ENCODE peak calls at places on chromosomes 12 and 14, in seven cellular contexts. One of them, this sample, is unnamed.

GRCh38 chr12:124236651-124237050 is 58.2 kb upstream of the RFLNA start:
- DNase-seq in IMR-90: peak; percentile 63
- DNase-seq in transverse colon: peak; percentile 37
- DNase-seq in esophagus squamous epithelium: no peak
- DNase-seq in ovary: no peak
- DNase-seq in HCT116: peak; percentile 10
- DNase-seq in stomach: no peak
- DNase-seq in this sample: no peak

GRCh38 chr12:53063708-53064612 is 14.1 kb downstream of the TNS2 start:
- DNase-seq in stomach: no peak
- DNase-seq in IMR-90: peak; percentile 74
- DNase-seq in transverse colon: peak; percentile 22
- DNase-seq in HCT116: no peak
- DNase-seq in esophagus squamous epithelium: no peak
- DNase-seq in ovary: peak; percentile 79
- DNase-seq in this sample: peak; percentile 43

GRCh38 chr14:30264161-30264560 is 294.8 kb upstream of the G2E3 start:
- DNase-seq in stomach: no peak
- DNase-seq in ovary: no peak
- DNase-seq in transverse colon: no peak
- DNase-seq in HCT116: no peak
- DNase-seq in esophagus squamous epithelium: no peak
- DNase-seq in IMR-90: no peak
- DNase-seq in this sample: no peak

GRCh38 chr12:30197392-30198047 is 413.8 kb upstream of the TMTC1 start:
- DNase-seq in esophagus squamous epithelium: no peak
- DNase-seq in ovary: no peak
- DNase-seq in transverse colon: no peak
- DNase-seq in stomach: no peak
- DNase-seq in HCT116: no peak
- DNase-seq in IMR-90: peak; percentile 43
- DNase-seq in this sample: no peak

GRCh38 chr12:106126441-106127288 is 12.1 kb downstream of the NUAK1 start:
- DNase-seq in stomach: no peak
- DNase-seq in esophagus squamous epithelium: no peak
- DNase-seq in ovary: no peak
- DNase-seq in HCT116: no peak
- DNase-seq in transverse colon: no peak
- DNase-seq in IMR-90: peak; percentile 80
- DNase-seq in this sample: no peak

GRCh38 chr12:119695034-119695433 is 27.1 kb downstream of the PRKAB1 start:
- DNase-seq in transverse colon: no peak
- DNase-seq in IMR-90: no peak
- DNase-seq in ovary: no peak
- DNase-seq in esophagus squamous epithelium: no peak
- DNase-seq in HCT116: no peak
- DNase-seq in stomach: no peak
- DNase-seq in this sample: no peak

GRCh38 chr12:109440851-109441490 is 36.1 kb downstream of the KCTD10 start:
- DNase-seq in transverse colon: no peak
- DNase-seq in IMR-90: no peak
- DNase-seq in esophagus squamous epithelium: no peak
- DNase-seq in ovary: no peak
- DNase-seq in HCT116: no peak
- DNase-seq in stomach: no peak
- DNase-seq in this sample: no peak

GRCh38 chr12:113403435-113404415 is at the start of gene SDS:
- DNase-seq in stomach: peak; percentile 31
- DNase-seq in HCT116: no peak
- DNase-seq in ovary: peak; percentile 75
- DNase-seq in esophagus squamous epithelium: no peak
- DNase-seq in transverse colon: peak; percentile 45
- DNase-seq in IMR-90: peak; percentile 24
- DNase-seq in this sample: no peak

GRCh38 chr12:57629897-57630471 is 3.0 kb downstream of the B4GALNT1 start:
- DNase-seq in HCT116: no peak
- DNase-seq in esophagus squamous epithelium: no peak
- DNase-seq in ovary: no peak
- DNase-seq in transverse colon: no peak
- DNase-seq in IMR-90: no peak
- DNase-seq in stomach: no peak
- DNase-seq in this sample: no peak

GRCh38 chr14:89720076-89720687 is 234.3 kb downstream of the EFCAB11 start:
- DNase-seq in IMR-90: no peak
- DNase-seq in transverse colon: no peak
- DNase-seq in HCT116: no peak
- DNase-seq in esophagus squamous epithelium: no peak
- DNase-seq in ovary: no peak
- DNase-seq in stomach: no peak
- DNase-seq in this sample: no peak

GRCh38 chr12:54523637-54524036 is 25.8 kb upstream of the PDE1B start:
- DNase-seq in stomach: no peak
- DNase-seq in IMR-90: no peak
- DNase-seq in HCT116: no peak
- DNase-seq in transverse colon: no peak
- DNase-seq in ovary: no peak
- DNase-seq in esophagus squamous epithelium: no peak
- DNase-seq in this sample: no peak

GRCh38 chr12:53806689-53807088 is 54.9 kb upstream of the CISTR start:
- DNase-seq in transverse colon: no peak
- DNase-seq in stomach: no peak
- DNase-seq in HCT116: no peak
- DNase-seq in IMR-90: peak; percentile 85
- DNase-seq in ovary: peak; percentile 43
- DNase-seq in esophagus squamous epithelium: no peak
- DNase-seq in this sample: no peak

GRCh38 chr14:32337759-32338158 is 8.7 kb downstream of the AKAP6 start:
- DNase-seq in transverse colon: no peak
- DNase-seq in ovary: no peak
- DNase-seq in HCT116: no peak
- DNase-seq in esophagus squamous epithelium: no peak
- DNase-seq in IMR-90: no peak
- DNase-seq in stomach: no peak
- DNase-seq in this sample: no peak

GRCh38 chr12:71967176-71967575 is 28.5 kb downstream of the TPH2 start:
- DNase-seq in ovary: no peak
- DNase-seq in transverse colon: no peak
- DNase-seq in HCT116: no peak
- DNase-seq in esophagus squamous epithelium: no peak
- DNase-seq in stomach: no peak
- DNase-seq in IMR-90: peak; percentile 37
- DNase-seq in this sample: no peak

GRCh38 chr14:64875350-64875749 is 4.4 kb downstream of the SPTB start:
- DNase-seq in transverse colon: no peak
- DNase-seq in IMR-90: no peak
- DNase-seq in esophagus squamous epithelium: no peak
- DNase-seq in HCT116: no peak
- DNase-seq in stomach: no peak
- DNase-seq in ovary: no peak
- DNase-seq in this sample: no peak

GRCh38 chr12:104870797-104871196 is 87.3 kb downstream of the SLC41A2 start:
- DNase-seq in IMR-90: no peak
- DNase-seq in stomach: no peak
- DNase-seq in transverse colon: no peak
- DNase-seq in esophagus squamous epithelium: no peak
- DNase-seq in ovary: no peak
- DNase-seq in HCT116: no peak
- DNase-seq in this sample: no peak

GRCh38 chr14:97415907-97416306 is 618.7 kb downstream of the VRK1 start:
- DNase-seq in ovary: no peak
- DNase-seq in IMR-90: no peak
- DNase-seq in esophagus squamous epithelium: no peak
- DNase-seq in transverse colon: no peak
- DNase-seq in stomach: no peak
- DNase-seq in HCT116: no peak
- DNase-seq in this sample: no peak

GRCh38 chr14:97416550-97416949 is 619.4 kb downstream of the VRK1 start:
- DNase-seq in esophagus squamous epithelium: no peak
- DNase-seq in IMR-90: no peak
- DNase-seq in stomach: no peak
- DNase-seq in transverse colon: no peak
- DNase-seq in ovary: no peak
- DNase-seq in HCT116: no peak
- DNase-seq in this sample: no peak

GRCh38 chr14:97414718-97415098 is 617.5 kb downstream of the VRK1 start:
- DNase-seq in stomach: no peak
- DNase-seq in IMR-90: no peak
- DNase-seq in ovary: no peak
- DNase-seq in HCT116: no peak
- DNase-seq in esophagus squamous epithelium: no peak
- DNase-seq in transverse colon: no peak
- DNase-seq in this sample: no peak

GRCh38 chr14:97420211-97420610 is 623.0 kb downstream of the VRK1 start:
- DNase-seq in stomach: no peak
- DNase-seq in HCT116: no peak
- DNase-seq in ovary: no peak
- DNase-seq in IMR-90: no peak
- DNase-seq in esophagus squamous epithelium: no peak
- DNase-seq in transverse colon: no peak
- DNase-seq in this sample: no peak

DNA sequence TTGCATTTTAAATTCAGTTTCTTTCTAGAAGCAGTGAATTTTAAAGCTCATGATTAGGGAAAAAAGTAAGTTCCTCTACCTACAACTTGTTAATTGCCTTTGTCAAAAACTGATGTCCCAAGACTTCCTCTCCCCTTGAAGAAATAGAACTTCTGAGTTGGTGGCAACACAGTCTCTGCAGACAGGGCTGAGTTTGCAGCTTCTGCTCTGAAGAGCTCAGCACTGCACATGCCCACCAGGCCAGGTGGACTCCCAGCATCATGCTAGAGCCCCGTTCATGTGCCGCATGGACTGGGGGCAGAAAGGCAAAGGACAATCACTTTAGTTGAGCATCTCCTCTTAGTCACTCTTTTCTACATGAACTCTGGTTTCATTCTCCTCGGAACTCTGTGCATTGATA is 620.1 kb downstream of the VRK1 start:
- DNase-seq in ovary: no peak
- DNase-seq in esophagus squamous epithelium: no peak
- DNase-seq in stomach: no peak
- DNase-seq in HCT116: no peak
- DNase-seq in transverse colon: no peak
- DNase-seq in IMR-90: no peak
- DNase-seq in this sample: no peak
- H3K4me1 ChIP-seq in ovary: no peaks in the 10 kb centered on the region
- H3K4me1 ChIP-seq in esophagus squamous epithelium: peaks cover 15% of the 10 kb centered on the region
- H3K4me1 ChIP-seq in stomach: peaks cover 17% of the 10 kb centered on the region
- H3K4me1 ChIP-seq in HCT116: no peaks in the 10 kb centered on the region
- H3K4me1 ChIP-seq in transverse colon: no peaks in the 10 kb centered on the region
- H3K4me1 ChIP-seq in IMR-90: no peaks in the 10 kb centered on the region
- H3K4me1 ChIP-seq in this sample: no peaks in the 10 kb centered on the region

DNA sequence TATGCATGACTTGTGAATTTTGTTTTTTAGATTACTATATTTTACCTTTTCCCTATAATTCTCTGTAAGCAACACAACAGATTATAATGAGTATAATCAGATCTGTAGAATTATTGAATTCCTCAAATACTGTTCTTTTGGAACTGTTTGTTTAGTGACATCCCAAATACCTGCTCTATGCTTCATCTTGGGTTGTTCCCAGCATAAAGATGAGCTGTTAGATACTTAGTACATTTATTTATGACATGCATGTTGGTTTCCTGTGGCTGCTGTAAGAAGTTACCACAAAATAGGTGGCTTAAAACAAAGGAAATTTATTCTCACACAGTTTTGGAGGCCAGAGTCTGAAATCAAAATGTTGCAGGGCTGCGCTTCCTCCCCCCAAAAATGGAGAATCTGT is 78.4 kb downstream of the PTPRR start:
- DNase-seq in ovary: no peak
- DNase-seq in transverse colon: no peak
- DNase-seq in esophagus squamous epithelium: no peak
- DNase-seq in HCT116: no peak
- DNase-seq in IMR-90: no peak
- DNase-seq in stomach: no peak
- DNase-seq in this sample: no peak
- H3K27ac ChIP-seq in ovary: no peak overlapping the region
- H3K27ac ChIP-seq in transverse colon: no peak overlapping the region
- H3K27ac ChIP-seq in esophagus squamous epithelium: no peak overlapping the region
- H3K27ac ChIP-seq in HCT116: no peak overlapping the region
- H3K27ac ChIP-seq in IMR-90: no peak overlapping the region
- H3K27ac ChIP-seq in stomach: no peak overlapping the region
- H3K27ac ChIP-seq in this sample: no peak overlapping the region

DNA sequence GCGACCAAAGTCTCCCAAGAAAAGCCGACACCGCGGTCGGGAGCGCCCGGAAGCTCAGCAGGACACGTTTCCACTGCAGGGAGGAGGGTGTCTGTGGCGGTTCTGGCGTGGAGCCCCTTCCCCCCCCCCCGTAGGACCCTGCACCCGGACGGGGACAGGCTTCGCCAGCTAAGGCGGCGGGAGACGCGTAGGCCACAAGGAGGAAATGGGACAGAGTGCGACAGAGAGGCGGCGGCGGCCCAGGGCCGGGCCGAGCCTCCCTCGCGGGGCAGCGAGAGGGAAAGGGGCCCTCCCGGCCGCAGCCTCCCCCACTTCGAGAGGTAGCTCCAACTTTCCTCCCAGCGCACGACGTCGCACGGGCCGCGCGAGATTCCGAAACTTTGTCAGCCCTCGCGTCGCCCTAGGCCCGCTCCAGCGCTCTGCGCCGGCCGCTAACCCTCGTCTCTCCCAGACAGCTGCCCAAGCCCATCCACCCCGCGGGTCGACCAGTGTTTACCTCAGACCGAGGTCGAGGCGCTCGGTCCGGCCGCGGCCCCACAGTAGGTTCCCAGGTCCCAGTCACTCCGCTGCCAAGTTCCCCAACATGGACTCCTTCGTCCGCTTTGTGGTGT is 412 bp downstream of the SCAF11 start:
- DNase-seq in transverse colon: peak; percentile 81
- DNase-seq in esophagus squamous epithelium: no peak
- DNase-seq in IMR-90: peak; percentile 47
- DNase-seq in ovary: peak; percentile 73
- DNase-seq in HCT116: peak; percentile 19
- DNase-seq in stomach: peak; percentile 51
- DNase-seq in this sample: peak; percentile 93
- TF ChIP-seq POLR2A in transverse colon: no peak
- TF ChIP-seq POLR2A in esophagus squamous epithelium: no peak
- TF ChIP-seq POLR2A in IMR-90: no peak
- TF ChIP-seq POLR2A in ovary: peak; percentile 37
- TF ChIP-seq POLR2A in HCT116: no peak
- TF ChIP-seq POLR2A in stomach: no peak
- TF ChIP-seq POLR2A in this sample: no peak

DNA sequence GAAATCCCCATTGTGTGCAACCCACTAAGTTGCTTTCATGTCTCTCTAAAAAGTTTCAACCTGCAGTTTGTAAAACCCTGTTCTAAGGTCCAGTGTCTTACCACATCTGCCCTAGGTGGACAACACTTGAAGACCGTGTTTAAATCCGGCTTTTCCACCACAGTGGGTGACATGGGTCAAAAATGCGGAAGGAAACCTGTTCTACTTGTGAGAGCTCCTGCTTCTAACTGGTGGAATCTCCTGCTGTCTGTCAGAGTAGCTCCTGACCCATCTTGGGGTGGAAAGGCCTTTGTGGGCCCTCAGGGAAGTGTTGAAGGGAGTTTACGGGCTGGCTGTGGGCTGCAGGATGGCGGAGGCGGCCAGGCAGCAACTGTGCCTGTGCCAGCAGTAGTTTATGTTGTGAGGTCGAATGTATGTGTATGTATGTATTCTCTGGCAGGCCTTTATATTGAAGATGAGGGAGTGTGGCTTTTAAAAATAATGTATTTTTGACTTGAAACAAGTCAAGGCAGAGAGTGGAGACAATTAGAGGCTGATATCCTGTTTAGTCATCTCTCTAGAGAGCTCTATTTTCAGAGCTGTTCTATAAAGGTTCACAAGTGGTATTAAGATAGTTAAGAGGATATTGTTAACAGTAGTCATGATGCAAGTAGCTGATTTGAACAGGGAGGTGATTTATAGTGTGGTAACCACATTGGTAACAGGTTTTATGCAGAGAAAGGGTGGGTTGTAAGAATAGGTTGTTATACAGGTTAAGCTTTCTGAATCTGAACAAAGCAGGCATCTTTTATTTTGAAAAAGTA is 67.0 kb downstream of the PRKCH start:
- DNase-seq in HCT116: peak; percentile 26
- DNase-seq in transverse colon: no peak
- DNase-seq in IMR-90: no peak
- DNase-seq in stomach: no peak
- DNase-seq in esophagus squamous epithelium: no peak
- DNase-seq in ovary: no peak
- DNase-seq in this sample: no peak
- H3K4me1 ChIP-seq in HCT116: peaks cover 40% of the 10 kb centered on the region
- H3K4me1 ChIP-seq in transverse colon: no peaks in the 10 kb centered on the region
- H3K4me1 ChIP-seq in IMR-90: no peaks in the 10 kb centered on the region
- H3K4me1 ChIP-seq in stomach: no peaks in the 10 kb centered on the region
- H3K4me1 ChIP-seq in esophagus squamous epithelium: peaks cover 83% of the 10 kb centered on the region
- H3K4me1 ChIP-seq in ovary: no peaks in the 10 kb centered on the region
- H3K4me1 ChIP-seq in this sample: peaks cover 100% of the 10 kb centered on the region

This sample was measured in spleen.